ENCODE peak calls at places on chromosomes 3 and 15, in five cellular contexts. O, K, I, P and X are unnamed samples.

GRCh38 chr3:57164217-57164605 is 942 bp downstream of the IL17RD start:
- DNase-seq in O (peak), K (no peak), I (peak), P (no peak), X (no peak)

GRCh38 chr3:131114201-131114600 is 87.5 kb downstream of the NEK11 start:
- DNase-seq in O (peak), K (no peak), I (no peak), P (no peak), X (no peak)

GRCh38 chr3:16761576-16761975 is 123.2 kb upstream of the PLCL2 start:
- DNase-seq in O (peak), K (no peak), I (no peak), P (no peak), X (no peak)

GRCh38 chr15:64864080-64864479 is 22.4 kb downstream of the PLEKHO2 start:
- DNase-seq in O (no peak), K (no peak), I (no peak), P (no peak), X (no peak)

GRCh38 chr3:170359178-170359704 is 1.7 kb downstream of the SKIL start:
- DNase-seq in O (no peak), K (no peak), I (no peak), P (no peak), X (no peak)

GRCh38 chr15:92674347-92674746 is 18.8 kb upstream of the FAM174B start:
- DNase-seq in O (no peak), K (no peak), I (no peak), P (no peak), X (no peak)

GRCh38 chr3:151379083-151379734 is 5.3 kb downstream of the P2RY12 start:
- DNase-seq in O (no peak), K (peak), I (no peak), P (no peak), X (no peak)

GRCh38 chr3:160126046-160126445 is 99.2 kb upstream of the C3orf80 start:
- DNase-seq in O (no peak), K (no peak), I (no peak), P (no peak), X (no peak)

GRCh38 chr3:130755666-130756065 is 9.0 kb upstream of the PIK3R4 start:
- DNase-seq in O (no peak), K (no peak), I (no peak), P (no peak), X (no peak)

GRCh38 chr3:102174312-102174712 is 260.5 kb upstream of the ZPLD1 start:
- DNase-seq in O (no peak), K (peak), I (no peak), P (no peak), X (no peak)
- H3K4me3 ChIP-seq in O (no peak), K (no peak), I (no peak), P (no peak), X (no peak)

GRCh38 chr3:39469945-39470344 is 2.5 kb downstream of the MOBP start:
- DNase-seq in O (no peak), K (no peak), I (no peak), P (no peak), X (no peak)

GRCh38 chr3:39467394-39468107 is at the start of gene MOBP:
- DNase-seq in O (no peak), K (no peak), I (no peak), P (no peak), X (no peak)

GRCh38 chr3:39466988-39467387 is 492 bp upstream of the MOBP start:
- DNase-seq in O (no peak), K (no peak), I (no peak), P (no peak), X (no peak)

GRCh38 chr3:39469258-39469657 is 1.8 kb downstream of the MOBP start:
- DNase-seq in O (no peak), K (no peak), I (no peak), P (no peak), X (no peak)

GRCh38 chr3:39468108-39468436 is 592 bp downstream of the MOBP start:
- DNase-seq in O (no peak), K (no peak), I (no peak), P (no peak), X (no peak)
- TF ChIP-seq CTCF in O (no peak), K (no peak), I (no peak), P (peak), X (no peak)

GRCh38 chr15:89822611-89822950 is 7.9 kb upstream of the ANPEP start:
- DNase-seq in O (no peak), K (no peak), I (no peak), P (no peak), X (no peak)
- H3K4me3 ChIP-seq in O (no peak), K (no peak), I (no peak), P (no peak), X (no peak)

GRCh38 chr3:12939137-12939536 is 97.8 kb upstream of the RPL32 start:
- DNase-seq in O (no peak), K (no peak), I (no peak), P (no peak), X (no peak)
- TF ChIP-seq CTCF in O (no peak), K (no peak), I (no peak), P (no peak), X (no peak)

DNA sequence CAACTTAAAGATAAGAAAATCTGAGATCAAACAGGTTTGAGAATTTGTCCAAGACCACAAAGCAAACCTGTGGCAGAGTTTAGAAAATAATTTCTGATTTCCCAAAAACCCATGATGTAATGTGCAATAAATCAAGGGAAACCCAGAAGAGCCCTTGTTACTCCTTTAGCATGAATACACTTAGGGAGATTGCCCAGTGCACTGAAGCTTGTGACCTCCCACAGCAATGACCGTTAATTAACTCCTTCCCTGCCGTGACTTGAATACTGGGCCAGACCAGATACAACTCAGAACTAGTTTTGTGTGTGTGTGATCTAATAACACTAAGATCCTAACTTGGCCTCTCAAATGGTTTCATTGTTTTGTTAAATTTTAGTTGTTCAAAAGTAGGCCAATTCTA is 2.5 kb downstream of the PRKAR2A start:
- DNase-seq in O (peak), K (no peak), I (no peak), P (no peak), X (no peak)
- H3K4me3 ChIP-seq in O (no peak), K (no peak), I (no peak), P (peak), X (peak)

GRCh38 chr15:78907577-78907976 is 34.9 kb downstream of the MORF4L1 start:
- DNase-seq in O (no peak), K (no peak), I (no peak), P (no peak), X (no peak)
- TF ChIP-seq CTCF in O (peak), K (peak), I (no peak), P (no peak), X (no peak)

DNA sequence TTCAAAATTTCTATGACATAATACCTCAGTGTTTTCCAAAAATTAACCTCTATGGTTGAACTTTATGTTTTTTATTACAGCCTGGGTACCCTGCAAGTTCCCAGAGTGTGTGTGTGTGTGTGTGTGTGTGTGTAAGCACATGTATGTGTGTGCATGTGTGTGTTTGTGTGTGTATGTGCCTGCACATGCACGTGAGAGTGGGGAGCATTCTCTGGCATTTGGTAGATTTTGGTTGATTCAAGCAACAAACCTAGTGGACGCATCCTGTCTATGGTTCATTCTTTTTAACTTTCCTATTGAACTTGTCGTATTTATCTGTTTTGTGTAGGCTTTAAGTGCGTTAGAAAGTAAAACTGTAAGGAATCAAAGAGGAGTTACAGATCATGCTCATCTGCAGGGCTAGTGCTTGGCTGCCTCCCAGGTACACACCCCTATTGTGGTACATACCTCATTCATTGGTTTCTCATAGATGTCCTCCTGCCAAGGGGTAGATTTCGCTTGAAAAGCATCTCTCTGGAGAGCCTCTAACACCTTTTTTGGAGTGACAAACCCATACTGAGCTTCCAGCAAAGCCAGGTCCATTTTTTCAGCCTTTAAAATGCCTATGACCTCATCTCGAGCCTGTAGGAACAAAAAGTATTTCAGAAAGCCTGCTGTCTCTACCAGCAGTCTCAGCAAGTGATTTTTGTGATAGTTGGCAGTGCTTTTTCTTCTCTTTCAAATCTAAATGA is 111.9 kb downstream of the CMSS1 start:
- DNase-seq in O (peak), K (no peak), I (no peak), P (no peak), X (no peak)
- H3K4me3 ChIP-seq in O (no peak), K (no peak), I (no peak), P (no peak), X (peak)

DNA sequence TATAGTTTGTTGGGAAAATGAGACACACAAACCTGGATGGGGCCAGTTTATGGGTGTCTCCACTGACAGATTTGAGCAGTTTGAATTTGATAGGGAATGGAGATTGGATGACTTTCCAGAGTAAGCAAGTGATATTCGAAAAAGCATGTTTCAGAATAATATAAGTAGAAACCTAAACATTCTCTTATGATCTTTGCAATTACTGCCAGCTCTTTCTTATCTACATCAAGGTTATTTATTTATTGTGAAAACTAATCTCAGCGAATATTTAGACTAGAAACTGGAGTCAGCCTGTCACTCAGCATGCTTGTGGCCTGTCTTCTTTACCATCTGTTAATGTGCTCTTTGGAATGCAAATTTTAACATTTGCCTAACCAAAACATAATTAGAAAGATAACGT is 57.8 kb upstream of the SPPL2A start:
- DNase-seq in O (no peak), K (no peak), I (no peak), P (no peak), X (no peak)
- TF ChIP-seq CTCF in O (no peak), K (no peak), I (no peak), P (no peak), X (no peak)

GRCh38 chr3:60080648-60081047 is 1030.8 kb upstream of the CFAP20DC start:
- DNase-seq in O (no peak), K (no peak), I (no peak), P (no peak), X (no peak)
- H3K4me3 ChIP-seq in O (no peak), K (no peak), I (no peak), P (no peak), X (no peak)

GRCh38 chr15:33160054-33160453 is 34.5 kb downstream of the FMN1 start:
- DNase-seq in O (no peak), K (peak), I (no peak), P (no peak), X (no peak)
- TF ChIP-seq CTCF in O (peak), K (no peak), I (no peak), P (no peak), X (no peak)